ENCODE peak calls at places on chromosomes 5 and 9, in seven cellular contexts. One of them, this sample, is unnamed.
A peak's percentile ranks its signal among the peaks of the same experiment; 100 is the strongest.

GRCh38 chr5:40414922-40415321 is 264.8 kb upstream of the PTGER4 start:
- DNase-seq in activated T-cell treated with anti-CD3 and anti-CD28 coated beads, Interleukin-2, amount 50 U/mL, for 72 hours: no peak
- DNase-seq in NCI-H1694 treated with DMSO at 0.1 percent for 48 hours: no peak
- DNase-seq in CD8-positive, alpha-beta T cell: no peak
- DNase-seq in aorta: no peak
- DNase-seq in SK-N-SH: no peak
- DNase-seq in ELR: no peak
- DNase-seq in this sample: no peak

GRCh38 chr5:157464518-157465171 is 4.6 kb downstream of the NIPAL4 start:
- DNase-seq in activated T-cell treated with anti-CD3 and anti-CD28 coated beads, Interleukin-2, amount 50 U/mL, for 72 hours: peak; percentile 79
- DNase-seq in NCI-H1694 treated with DMSO at 0.1 percent for 48 hours: no peak
- DNase-seq in CD8-positive, alpha-beta T cell: no peak
- DNase-seq in aorta: peak; percentile 79
- DNase-seq in SK-N-SH: no peak
- DNase-seq in ELR: peak; percentile 94
- DNase-seq in this sample: no peak

GRCh38 chr5:151615431-151615830 is 24.3 kb upstream of the FAT2 start:
- DNase-seq in activated T-cell treated with anti-CD3 and anti-CD28 coated beads, Interleukin-2, amount 50 U/mL, for 72 hours: peak; percentile 20
- DNase-seq in NCI-H1694 treated with DMSO at 0.1 percent for 48 hours: no peak
- DNase-seq in CD8-positive, alpha-beta T cell: no peak
- DNase-seq in aorta: no peak
- DNase-seq in SK-N-SH: no peak
- DNase-seq in ELR: peak; percentile 12
- DNase-seq in this sample: no peak

GRCh38 chr9:96417051-96417586 is 1.1 kb downstream of the ZNF367 start:
- DNase-seq in activated T-cell treated with anti-CD3 and anti-CD28 coated beads, Interleukin-2, amount 50 U/mL, for 72 hours: peak; percentile 90
- DNase-seq in NCI-H1694 treated with DMSO at 0.1 percent for 48 hours: peak; percentile 30
- DNase-seq in CD8-positive, alpha-beta T cell: peak; percentile 94
- DNase-seq in aorta: peak; percentile 97
- DNase-seq in SK-N-SH: peak; percentile 96
- DNase-seq in ELR: peak; percentile 87
- DNase-seq in this sample: peak; percentile 38

GRCh38 chr5:21783079-21783478 is 1070.1 kb downstream of the CDH12 start:
- DNase-seq in activated T-cell treated with anti-CD3 and anti-CD28 coated beads, Interleukin-2, amount 50 U/mL, for 72 hours: no peak
- DNase-seq in NCI-H1694 treated with DMSO at 0.1 percent for 48 hours: no peak
- DNase-seq in CD8-positive, alpha-beta T cell: no peak
- DNase-seq in aorta: no peak
- DNase-seq in SK-N-SH: no peak
- DNase-seq in ELR: no peak
- DNase-seq in this sample: no peak

GRCh38 chr9:70535546-70536323 is 121.3 kb upstream of the KLF9 start:
- DNase-seq in activated T-cell treated with anti-CD3 and anti-CD28 coated beads, Interleukin-2, amount 50 U/mL, for 72 hours: no peak
- DNase-seq in NCI-H1694 treated with DMSO at 0.1 percent for 48 hours: no peak
- DNase-seq in CD8-positive, alpha-beta T cell: no peak
- DNase-seq in aorta: no peak
- DNase-seq in SK-N-SH: no peak
- DNase-seq in ELR: no peak
- DNase-seq in this sample: no peak

GRCh38 chr9:138067594-138068367 is 190.2 kb downstream of the CACNA1B start:
- DNase-seq in activated T-cell treated with anti-CD3 and anti-CD28 coated beads, Interleukin-2, amount 50 U/mL, for 72 hours: no peak
- DNase-seq in NCI-H1694 treated with DMSO at 0.1 percent for 48 hours: no peak
- DNase-seq in CD8-positive, alpha-beta T cell: no peak
- DNase-seq in aorta: peak; percentile 49
- DNase-seq in SK-N-SH: no peak
- DNase-seq in ELR: no peak
- DNase-seq in this sample: no peak

GRCh38 chr5:132830436-132831094 is at the start of gene SHROOM1:
- DNase-seq in activated T-cell treated with anti-CD3 and anti-CD28 coated beads, Interleukin-2, amount 50 U/mL, for 72 hours: peak; percentile 55
- DNase-seq in NCI-H1694 treated with DMSO at 0.1 percent for 48 hours: no peak
- DNase-seq in CD8-positive, alpha-beta T cell: no peak
- DNase-seq in aorta: peak; percentile 91
- DNase-seq in SK-N-SH: peak; percentile 83
- DNase-seq in ELR: peak; percentile 84
- DNase-seq in this sample: no peak

GRCh38 chr5:113057437-113058052 is 80.9 kb downstream of the DCP2 start:
- DNase-seq in activated T-cell treated with anti-CD3 and anti-CD28 coated beads, Interleukin-2, amount 50 U/mL, for 72 hours: no peak
- DNase-seq in NCI-H1694 treated with DMSO at 0.1 percent for 48 hours: peak; percentile 40
- DNase-seq in CD8-positive, alpha-beta T cell: no peak
- DNase-seq in aorta: no peak
- DNase-seq in SK-N-SH: peak; percentile 40
- DNase-seq in ELR: no peak
- DNase-seq in this sample: no peak

GRCh38 chr9:28648723-28649122 is 1075.4 kb upstream of the C9orf72 start:
- DNase-seq in activated T-cell treated with anti-CD3 and anti-CD28 coated beads, Interleukin-2, amount 50 U/mL, for 72 hours: no peak
- DNase-seq in NCI-H1694 treated with DMSO at 0.1 percent for 48 hours: peak; percentile 13
- DNase-seq in CD8-positive, alpha-beta T cell: no peak
- DNase-seq in aorta: no peak
- DNase-seq in SK-N-SH: no peak
- DNase-seq in ELR: no peak
- DNase-seq in this sample: no peak

GRCh38 chr9:32825203-32825602 is 41.9 kb downstream of the TMEM215 start:
- DNase-seq in activated T-cell treated with anti-CD3 and anti-CD28 coated beads, Interleukin-2, amount 50 U/mL, for 72 hours: no peak
- DNase-seq in NCI-H1694 treated with DMSO at 0.1 percent for 48 hours: no peak
- DNase-seq in CD8-positive, alpha-beta T cell: no peak
- DNase-seq in aorta: no peak
- DNase-seq in SK-N-SH: peak; percentile 58
- DNase-seq in ELR: no peak
- DNase-seq in this sample: no peak

GRCh38 chr9:137680445-137681358 is 61.9 kb downstream of the EHMT1 start:
- DNase-seq in activated T-cell treated with anti-CD3 and anti-CD28 coated beads, Interleukin-2, amount 50 U/mL, for 72 hours: no peak
- DNase-seq in NCI-H1694 treated with DMSO at 0.1 percent for 48 hours: no peak
- DNase-seq in CD8-positive, alpha-beta T cell: no peak
- DNase-seq in aorta: no peak
- DNase-seq in SK-N-SH: no peak
- DNase-seq in ELR: no peak
- DNase-seq in this sample: no peak

GRCh38 chr5:38622723-38623129 is 66.3 kb upstream of the LIFR start:
- DNase-seq in activated T-cell treated with anti-CD3 and anti-CD28 coated beads, Interleukin-2, amount 50 U/mL, for 72 hours: no peak
- DNase-seq in NCI-H1694 treated with DMSO at 0.1 percent for 48 hours: no peak
- DNase-seq in CD8-positive, alpha-beta T cell: no peak
- DNase-seq in aorta: no peak
- DNase-seq in SK-N-SH: no peak
- DNase-seq in ELR: no peak
- DNase-seq in this sample: no peak

GRCh38 chr5:9927106-9927505 is 297.0 kb upstream of the TAS2R1 start:
- DNase-seq in activated T-cell treated with anti-CD3 and anti-CD28 coated beads, Interleukin-2, amount 50 U/mL, for 72 hours: no peak
- DNase-seq in NCI-H1694 treated with DMSO at 0.1 percent for 48 hours: no peak
- DNase-seq in CD8-positive, alpha-beta T cell: no peak
- DNase-seq in aorta: no peak
- DNase-seq in SK-N-SH: no peak
- DNase-seq in ELR: peak; percentile 57
- DNase-seq in this sample: no peak

GRCh38 chr5:108168915-108169314 is 213.0 kb downstream of the FBXL17 start:
- DNase-seq in activated T-cell treated with anti-CD3 and anti-CD28 coated beads, Interleukin-2, amount 50 U/mL, for 72 hours: no peak
- DNase-seq in NCI-H1694 treated with DMSO at 0.1 percent for 48 hours: peak; percentile 6
- DNase-seq in CD8-positive, alpha-beta T cell: no peak
- DNase-seq in aorta: no peak
- DNase-seq in SK-N-SH: no peak
- DNase-seq in ELR: no peak
- DNase-seq in this sample: no peak

GRCh38 chr9:6584881-6585597 is 60.5 kb downstream of the GLDC start:
- DNase-seq in activated T-cell treated with anti-CD3 and anti-CD28 coated beads, Interleukin-2, amount 50 U/mL, for 72 hours: no peak
- DNase-seq in NCI-H1694 treated with DMSO at 0.1 percent for 48 hours: peak; percentile 41
- DNase-seq in CD8-positive, alpha-beta T cell: no peak
- DNase-seq in aorta: no peak
- DNase-seq in SK-N-SH: peak; percentile 30
- DNase-seq in ELR: peak; percentile 48
- DNase-seq in this sample: no peak

This sample was measured in NCI-H187.